ENCODE peak calls at places on chromosomes 2 and 18, in five cellular contexts. N, R, H, S and L are unnamed samples.

GRCh38 chr18:10453885-10454772 is at the start of gene APCDD1:
- DNase-seq in R (no peak), H (peak), S (no peak), N (peak), L (no peak)

GRCh38 chr18:45122510-45122909 is 441.8 kb downstream of the SETBP1 start:
- DNase-seq in H (peak), R (no peak), N (no peak), S (no peak), L (no peak)

GRCh38 chr2:69692424-69692823 is 48.9 kb upstream of the AAK1 start:
- DNase-seq in H (peak), N (no peak), R (no peak), S (no peak), L (no peak)

GRCh38 chr2:143263045-143263625 is 133.9 kb downstream of the ARHGAP15 start:
- DNase-seq in N (no peak), R (no peak), H (peak), S (no peak), L (no peak)

GRCh38 chr2:3805120-3805519 is 101.7 kb downstream of the DCDC2C start:
- DNase-seq in N (no peak), H (no peak), R (no peak), S (no peak), L (no peak)

GRCh38 chr18:4593895-4594294 is 138.8 kb upstream of the DLGAP1 start:
- DNase-seq in N (no peak), H (no peak), R (no peak), S (no peak), L (no peak)

GRCh38 chr2:46547223-46548102 is 68.1 kb downstream of the TMEM247 start:
- DNase-seq in R (no peak), N (no peak), S (no peak), H (no peak), L (no peak)

GRCh38 chr2:50551018-50551726 is 480.8 kb downstream of the NRXN1 start:
- DNase-seq in N (no peak), S (no peak), H (no peak), R (no peak), L (no peak)

GRCh38 chr2:179842498-179843153 is 18.8 kb downstream of the ZNF385B start:
- DNase-seq in R (no peak), H (peak), S (no peak), N (no peak), L (no peak)

GRCh38 chr2:5661362-5661761 is 30.8 kb upstream of the SOX11 start:
- DNase-seq in N (no peak), R (no peak), H (no peak), S (no peak), L (no peak)

GRCh38 chr2:114259389-114259788 is 183.1 kb upstream of the DPP10 start:
- DNase-seq in S (no peak), N (no peak), R (no peak), H (no peak), L (no peak)

GRCh38 chr2:120347387-120348010 is 1.6 kb downstream of the INHBB start:
- DNase-seq in H (peak), S (no peak), R (no peak), N (no peak), L (no peak)

GRCh38 chr2:41907716-41908328 is 140.0 kb upstream of the PKDCC start:
- DNase-seq in S (no peak), H (peak), N (no peak), R (no peak), L (peak)

GRCh38 chr2:32963941-32964340 is 17.2 kb downstream of the LTBP1 start:
- DNase-seq in R (no peak), H (peak), S (no peak), N (no peak), L (no peak)

GRCh38 chr18:78717051-78717765 is 262.4 kb upstream of the SALL3 start:
- DNase-seq in S (no peak), N (no peak), H (no peak), R (no peak), L (no peak)

GRCh38 chr2:151175857-151176256 is 85.8 kb downstream of the RBM43 start:
- DNase-seq in H (no peak), S (no peak), R (no peak), N (no peak), L (no peak)

GRCh38 chr18:10858477-10858876 is 290.9 kb downstream of the PIEZO2 start:
- DNase-seq in H (no peak), S (no peak), R (no peak), N (no peak), L (no peak)

GRCh38 chr2:105683145-105683544 is 61.6 kb upstream of the NCK2 start:
- DNase-seq in S (no peak), N (no peak), H (no peak), R (no peak), L (no peak)

GRCh38 chr2:228039752-228040534 is 141.5 kb downstream of the SPHKAP start:
- DNase-seq in R (no peak), H (peak), N (no peak), S (no peak), L (no peak)

GRCh38 chr2:85577386-85578242 is at the start of gene VAMP8:
- DNase-seq in H (no peak), R (peak), S (no peak), N (peak), L (no peak)

GRCh38 chr2:104976603-104977120 is 61.2 kb upstream of the MRPS9 start:
- DNase-seq in R (no peak), H (no peak), N (no peak), S (no peak), L (no peak)

GRCh38 chr2:70498528-70498927 is 55.1 kb downstream of the TGFA start:
- DNase-seq in R (no peak), N (no peak), S (no peak), H (no peak), L (no peak)

GRCh38 chr2:131756141-131756907 is 228.6 kb downstream of the CCDC74A start:
- DNase-seq in N (no peak), R (no peak), S (no peak), H (no peak), L (no peak)

GRCh38 chr2:42040643-42041277 is 7.1 kb upstream of the PKDCC start:
- DNase-seq in R (no peak), N (no peak), H (no peak), S (no peak), L (no peak)

GRCh38 chr18:79241755-79242154 is 154.0 kb upstream of the NFATC1 start:
- DNase-seq in H (no peak), S (no peak), R (no peak), N (no peak), L (no peak)

GRCh38 chr2:68463287-68463877 is 3.7 kb downstream of the FBXO48 start:
- DNase-seq in R (no peak), S (no peak), N (no peak), H (peak), L (no peak)

GRCh38 chr2:230418341-230419016 is 2.5 kb downstream of the SP100 start:
- DNase-seq in N (no peak), S (no peak), H (peak), R (no peak), L (no peak)

GRCh38 chr2:235343869-235344268 is 150.0 kb upstream of the AGAP1 start:
- DNase-seq in N (no peak), R (no peak), S (no peak), H (peak), L (no peak)

GRCh38 chr2:158681816-158682215 is 113.3 kb upstream of the DAPL1 start:
- DNase-seq in S (no peak), N (no peak), H (no peak), R (no peak), L (no peak)

GRCh38 chr2:240568678-240569522 is 616 bp downstream of the RNPEPL1 start:
- DNase-seq in H (peak), N (peak), R (peak), S (no peak), L (peak)